ENCODE peak calls at places on chromosomes 1 and 21, in six cellular contexts. V, T, C, P, W and Y are unnamed samples. For H3K27me3, the result is how much of the 10 kb centered on the place peaks cover.

GRCh38 chr21:43703068-43703880 is 15.7 kb upstream of the PDXK start:
- DNase-seq in V (peak), C (no peak), T (peak), W (peak), P (peak), Y (peak)

GRCh38 chr1:244439391-244440032 is 12.2 kb downstream of the ADSS2 start:
- DNase-seq in P (no peak), T (no peak), C (no peak), W (no peak), V (no peak), Y (no peak)

GRCh38 chr1:102872526-102872925 is 235.8 kb downstream of the COL11A1 start:
- DNase-seq in C (no peak), T (no peak), V (no peak), P (no peak), W (no peak), Y (peak)

GRCh38 chr1:189434461-189434860 is 1043.2 kb downstream of the BRINP3 start:
- DNase-seq in V (no peak), W (no peak), T (peak), P (no peak), C (no peak), Y (no peak)

GRCh38 chr1:236144446-236145150 is 2.3 kb downstream of the GPR137B start:
- DNase-seq in T (peak), V (no peak), P (no peak), W (no peak), C (no peak), Y (peak)

GRCh38 chr21:45532826-45533730 is 9.2 kb downstream of the SLC19A1 start:
- DNase-seq in W (no peak), V (peak), P (peak), C (no peak), T (no peak), Y (no peak)

GRCh38 chr1:8435569-8436071 is 117.7 kb downstream of the SLC45A1 start:
- DNase-seq in T (no peak), P (no peak), W (no peak), V (no peak), C (no peak), Y (no peak)

GRCh38 chr1:35502242-35502641 is 55.0 kb downstream of the KIAA0319L start:
- DNase-seq in C (no peak), W (no peak), T (no peak), V (no peak), P (no peak), Y (no peak)

GRCh38 chr1:55194851-55195250 is 20.3 kb downstream of the USP24 start:
- DNase-seq in W (no peak), C (no peak), P (no peak), T (no peak), V (no peak), Y (no peak)

GRCh38 chr1:72636636-72637035 is 354.3 kb upstream of the NEGR1 start:
- DNase-seq in C (no peak), W (no peak), P (no peak), T (no peak), V (no peak), Y (no peak)

GRCh38 chr1:90317628-90318027 is 322.7 kb downstream of the ZNF326 start:
- DNase-seq in C (no peak), V (no peak), P (no peak), W (no peak), T (no peak), Y (no peak)

GRCh38 chr21:17742181-17742580 is 77.0 kb downstream of the C21orf91 start:
- DNase-seq in P (no peak), W (no peak), T (no peak), C (no peak), V (no peak), Y (no peak)

GRCh38 chr1:229000187-229000586 is 264.9 kb downstream of the RHOU start:
- DNase-seq in C (no peak), W (no peak), P (no peak), T (no peak), V (no peak), Y (no peak)

GRCh38 chr21:34593423-34593822 is 21.5 kb downstream of the RCAN1 start:
- DNase-seq in T (no peak), P (no peak), W (no peak), C (no peak), V (no peak), Y (no peak)

GRCh38 chr1:56502700-56503245 is 76.6 kb downstream of the PLPP3 start:
- DNase-seq in V (no peak), W (no peak), C (no peak), T (peak), P (no peak), Y (no peak)

DNA sequence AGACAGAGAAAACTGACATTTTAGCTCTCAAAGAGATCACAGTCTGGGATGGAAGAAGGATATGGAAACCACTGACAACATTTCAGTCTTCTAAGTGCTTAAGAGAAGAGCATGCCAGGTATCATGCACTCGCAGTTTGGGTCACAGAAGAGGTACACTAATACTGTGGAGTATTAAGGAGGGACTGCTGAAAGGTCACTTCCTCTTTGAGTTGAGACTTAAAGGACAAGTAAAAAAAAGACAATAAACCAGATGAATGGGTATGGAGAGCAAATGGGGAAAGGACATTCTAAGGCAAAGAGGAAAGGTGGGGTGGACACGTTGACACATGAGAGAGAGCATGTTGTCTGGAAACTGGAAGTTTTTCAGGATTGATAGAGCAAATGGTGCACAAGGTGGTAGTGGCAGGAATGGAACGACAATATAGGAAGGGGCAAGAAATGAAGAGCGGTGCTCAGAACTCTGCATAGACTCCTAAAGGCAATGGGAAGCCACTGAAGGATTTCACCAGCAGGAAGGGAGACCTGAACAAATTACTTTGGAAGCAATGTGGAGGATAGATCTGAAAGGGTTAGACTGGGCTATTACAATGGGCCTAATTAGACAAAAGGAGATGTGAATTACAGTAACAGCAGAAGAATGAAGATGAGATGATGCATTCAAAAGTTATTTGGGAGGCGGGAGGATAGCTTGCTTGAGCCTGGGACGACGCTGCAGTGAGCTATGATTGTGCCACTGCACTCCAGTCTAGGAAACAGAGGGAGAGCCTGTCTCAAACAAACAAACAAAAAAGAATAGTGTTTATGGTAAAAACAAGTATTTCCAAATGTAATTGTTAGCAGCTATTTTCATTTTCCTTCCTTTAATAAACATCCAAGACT is 11.1 kb downstream of the DIPK1A start:
- DNase-seq in C (no peak), T (peak), W (no peak), V (no peak), P (no peak), Y (no peak)
- H3K4me3 ChIP-seq in C (no peak), T (no peak), W (no peak), V (no peak), P (no peak), Y (no peak)

GRCh38 chr21:38075833-38076567 is 159.7 kb upstream of the KCNJ6 start:
- DNase-seq in C (no peak), V (no peak), P (no peak), W (no peak), T (no peak), Y (no peak)

GRCh38 chr21:38067086-38067739 is 151.0 kb upstream of the KCNJ6 start:
- DNase-seq in C (no peak), V (no peak), P (peak), W (no peak), T (no peak), Y (no peak)

GRCh38 chr21:38077504-38077903 is 161.2 kb upstream of the KCNJ6 start:
- DNase-seq in T (no peak), W (no peak), P (no peak), C (no peak), V (no peak), Y (no peak)

GRCh38 chr21:38072489-38072888 is 156.2 kb upstream of the KCNJ6 start:
- DNase-seq in W (no peak), P (no peak), T (no peak), C (no peak), V (no peak), Y (no peak)
- H3K27me3 ChIP-seq in W (under half), P (under half), T (under half), C (under half), V (under half), Y (under half)

DNA sequence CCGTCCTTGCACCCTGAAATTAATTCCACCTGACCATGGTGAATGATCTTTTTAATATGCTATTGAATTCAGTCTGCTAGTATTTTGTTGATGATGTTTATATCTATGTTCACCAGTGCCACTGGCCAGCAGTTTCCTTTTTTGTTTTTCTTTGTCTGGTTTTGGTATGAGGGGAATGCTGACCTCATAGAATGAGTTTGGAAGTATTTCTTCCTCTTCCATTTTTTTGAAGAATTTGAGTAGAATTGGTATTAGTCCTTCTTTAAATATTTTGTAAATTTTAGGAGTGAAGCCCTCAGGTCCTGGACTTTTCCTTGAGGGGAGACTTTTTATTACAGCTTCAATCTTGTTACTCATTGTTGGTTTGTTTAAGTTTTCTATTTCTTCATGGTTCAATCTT is 231.6 kb downstream of the MRPL39 start:
- DNase-seq in V (no peak), T (peak), P (no peak), C (no peak), W (no peak), Y (no peak)
- H3K4me3 ChIP-seq in V (no peak), T (no peak), P (no peak), C (no peak), W (no peak), Y (no peak)

DNA sequence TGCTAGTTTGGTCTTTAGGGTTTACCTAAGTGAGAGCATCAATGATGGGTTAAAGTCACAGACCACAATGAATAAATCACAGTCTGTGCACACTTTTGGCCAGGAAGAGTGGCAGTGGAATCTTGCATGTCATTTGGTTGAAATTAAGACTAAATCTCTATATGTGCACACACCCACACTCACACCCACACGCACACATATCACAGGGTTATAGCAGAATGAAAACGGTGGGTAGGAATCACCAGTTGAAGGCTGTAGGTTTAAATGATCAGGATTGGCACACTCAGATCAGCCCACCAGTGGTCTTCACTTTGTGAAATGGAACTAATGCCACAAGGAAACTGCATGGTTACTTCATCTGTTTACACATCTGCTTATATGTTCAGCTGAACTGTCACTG is 97.6 kb upstream of the ADAR start:
- DNase-seq in T (no peak), C (no peak), V (no peak), W (no peak), P (no peak), Y (no peak)
- H3K27me3 ChIP-seq in T (half or more), C (under half), V (under half), W (under half), P (under half), Y (under half)

GRCh38 chr1:156692958-156693857 is 12.2 kb downstream of the CRABP2 start:
- DNase-seq in P (no peak), C (no peak), V (no peak), W (no peak), T (no peak), Y (peak)
- H3K4me3 ChIP-seq in P (no peak), C (no peak), V (no peak), W (no peak), T (no peak), Y (no peak)

GRCh38 chr1:111204923-111205723 is 4.7 kb upstream of the DENND2D start:
- DNase-seq in W (no peak), C (no peak), P (no peak), T (no peak), V (no peak), Y (no peak)

GRCh38 chr1:111203681-111204210 is 3.3 kb upstream of the DENND2D start:
- DNase-seq in P (peak), V (peak), C (peak), W (peak), T (no peak), Y (no peak)

GRCh38 chr1:111202707-111203623 is 2.5 kb upstream of the DENND2D start:
- DNase-seq in T (no peak), P (no peak), V (no peak), C (no peak), W (no peak), Y (no peak)

GRCh38 chr1:111204211-111204883 is 3.9 kb upstream of the DENND2D start:
- DNase-seq in P (peak), T (no peak), W (peak), V (peak), C (no peak), Y (no peak)

GRCh38 chr1:111205724-111206070 is 5.3 kb upstream of the DENND2D start:
- DNase-seq in W (no peak), P (no peak), C (no peak), V (no peak), T (peak), Y (no peak)
- H3K27me3 ChIP-seq in W (under half), P (under half), C (under half), V (under half), T (under half), Y (under half)